ENCODE peak calls at places on chromosome 11, in eight cellular contexts. One of them, this sample, is unnamed.

GRCh38 chr11:73141309-73142127 is 600 bp downstream of the FCHSD2 start:
- DNase-seq in H1: no peak
- DNase-seq in CD4-positive, alpha-beta T cell: peak
- DNase-seq in PC-3: peak
- DNase-seq in substantia nigra: no peak
- DNase-seq in cardiac muscle cell: peak
- DNase-seq in IMR-90: peak
- DNase-seq in CD4-positive, CD25-positive, alpha-beta regulatory T cell: peak
- DNase-seq in this sample: peak

GRCh38 chr11:114291381-114291780 is 4.8 kb upstream of the NNMT start:
- DNase-seq in H1: no peak
- DNase-seq in CD4-positive, alpha-beta T cell: no peak
- DNase-seq in PC-3: no peak
- DNase-seq in substantia nigra: no peak
- DNase-seq in cardiac muscle cell: peak
- DNase-seq in IMR-90: peak
- DNase-seq in CD4-positive, CD25-positive, alpha-beta regulatory T cell: no peak
- DNase-seq in this sample: no peak

GRCh38 chr11:62427630-62428233 is 8.9 kb downstream of the SCGB1A1 start:
- DNase-seq in H1: no peak
- DNase-seq in CD4-positive, alpha-beta T cell: no peak
- DNase-seq in PC-3: peak
- DNase-seq in substantia nigra: no peak
- DNase-seq in cardiac muscle cell: peak
- DNase-seq in IMR-90: peak
- DNase-seq in CD4-positive, CD25-positive, alpha-beta regulatory T cell: no peak
- DNase-seq in this sample: no peak

GRCh38 chr11:33062137-33062536 is 22.8 kb downstream of the TCP11L1 start:
- DNase-seq in H1: no peak
- DNase-seq in CD4-positive, alpha-beta T cell: no peak
- DNase-seq in PC-3: no peak
- DNase-seq in substantia nigra: no peak
- DNase-seq in cardiac muscle cell: peak
- DNase-seq in IMR-90: no peak
- DNase-seq in CD4-positive, CD25-positive, alpha-beta regulatory T cell: no peak
- DNase-seq in this sample: no peak

GRCh38 chr11:102497061-102497460 is 33.5 kb downstream of the MMP7 start:
- DNase-seq in H1: no peak
- DNase-seq in CD4-positive, alpha-beta T cell: no peak
- DNase-seq in PC-3: peak
- DNase-seq in substantia nigra: no peak
- DNase-seq in cardiac muscle cell: peak
- DNase-seq in IMR-90: peak
- DNase-seq in CD4-positive, CD25-positive, alpha-beta regulatory T cell: no peak
- DNase-seq in this sample: no peak

GRCh38 chr11:133714471-133715375 is 130.6 kb downstream of the SPATA19 start:
- DNase-seq in H1: no peak
- DNase-seq in CD4-positive, alpha-beta T cell: no peak
- DNase-seq in PC-3: no peak
- DNase-seq in substantia nigra: no peak
- DNase-seq in cardiac muscle cell: no peak
- DNase-seq in IMR-90: no peak
- DNase-seq in CD4-positive, CD25-positive, alpha-beta regulatory T cell: no peak
- DNase-seq in this sample: no peak

GRCh38 chr11:17512101-17512500 is 32.1 kb downstream of the USH1C start:
- DNase-seq in H1: no peak
- DNase-seq in CD4-positive, alpha-beta T cell: no peak
- DNase-seq in PC-3: no peak
- DNase-seq in substantia nigra: no peak
- DNase-seq in cardiac muscle cell: no peak
- DNase-seq in IMR-90: no peak
- DNase-seq in CD4-positive, CD25-positive, alpha-beta regulatory T cell: no peak
- DNase-seq in this sample: no peak

GRCh38 chr11:113986351-113987140 is 11.6 kb downstream of the HTR3A start:
- DNase-seq in H1: no peak
- DNase-seq in CD4-positive, alpha-beta T cell: no peak
- DNase-seq in PC-3: no peak
- DNase-seq in substantia nigra: no peak
- DNase-seq in cardiac muscle cell: no peak
- DNase-seq in IMR-90: no peak
- DNase-seq in CD4-positive, CD25-positive, alpha-beta regulatory T cell: no peak
- DNase-seq in this sample: no peak

GRCh38 chr11:76096552-76096951 is 109.8 kb downstream of the WNT11 start:
- DNase-seq in H1: no peak
- DNase-seq in CD4-positive, alpha-beta T cell: no peak
- DNase-seq in PC-3: peak
- DNase-seq in substantia nigra: no peak
- DNase-seq in cardiac muscle cell: no peak
- DNase-seq in IMR-90: no peak
- DNase-seq in CD4-positive, CD25-positive, alpha-beta regulatory T cell: no peak
- DNase-seq in this sample: no peak

GRCh38 chr11:132064987-132065620 is 694.7 kb downstream of the NTM start:
- DNase-seq in H1: no peak
- DNase-seq in CD4-positive, alpha-beta T cell: no peak
- DNase-seq in PC-3: peak
- DNase-seq in substantia nigra: no peak
- DNase-seq in cardiac muscle cell: peak
- DNase-seq in IMR-90: peak
- DNase-seq in CD4-positive, CD25-positive, alpha-beta regulatory T cell: no peak
- DNase-seq in this sample: no peak

GRCh38 chr11:76770642-76771445 is 12.3 kb upstream of the TSKU start:
- DNase-seq in H1: no peak
- DNase-seq in CD4-positive, alpha-beta T cell: no peak
- DNase-seq in PC-3: peak
- DNase-seq in substantia nigra: no peak
- DNase-seq in cardiac muscle cell: peak
- DNase-seq in IMR-90: peak
- DNase-seq in CD4-positive, CD25-positive, alpha-beta regulatory T cell: no peak
- DNase-seq in this sample: no peak

GRCh38 chr11:17343907-17344306 is 7.7 kb upstream of the NCR3LG1 start:
- DNase-seq in H1: no peak
- DNase-seq in CD4-positive, alpha-beta T cell: no peak
- DNase-seq in PC-3: peak
- DNase-seq in substantia nigra: no peak
- DNase-seq in cardiac muscle cell: peak
- DNase-seq in IMR-90: peak
- DNase-seq in CD4-positive, CD25-positive, alpha-beta regulatory T cell: no peak
- DNase-seq in this sample: no peak

GRCh38 chr11:100151944-100152343 is 535.1 kb upstream of the ARHGAP42 start:
- DNase-seq in H1: no peak
- DNase-seq in CD4-positive, alpha-beta T cell: no peak
- DNase-seq in PC-3: peak
- DNase-seq in substantia nigra: no peak
- DNase-seq in cardiac muscle cell: no peak
- DNase-seq in IMR-90: no peak
- DNase-seq in CD4-positive, CD25-positive, alpha-beta regulatory T cell: no peak
- DNase-seq in this sample: no peak

GRCh38 chr11:92894197-92894596 is 75.3 kb upstream of the MTNR1B start:
- DNase-seq in H1: no peak
- DNase-seq in CD4-positive, alpha-beta T cell: no peak
- DNase-seq in PC-3: no peak
- DNase-seq in substantia nigra: no peak
- DNase-seq in cardiac muscle cell: no peak
- DNase-seq in IMR-90: no peak
- DNase-seq in CD4-positive, CD25-positive, alpha-beta regulatory T cell: no peak
- DNase-seq in this sample: no peak

GRCh38 chr11:84906995-84907394 is 720.1 kb downstream of the DLG2 start:
- DNase-seq in H1: no peak
- DNase-seq in CD4-positive, alpha-beta T cell: no peak
- DNase-seq in PC-3: peak
- DNase-seq in substantia nigra: no peak
- DNase-seq in cardiac muscle cell: no peak
- DNase-seq in IMR-90: peak
- DNase-seq in CD4-positive, CD25-positive, alpha-beta regulatory T cell: no peak
- DNase-seq in this sample: no peak

GRCh38 chr11:93603671-93604070 is 57.8 kb upstream of the CEP295 start:
- DNase-seq in H1: no peak
- DNase-seq in CD4-positive, alpha-beta T cell: no peak
- DNase-seq in PC-3: no peak
- DNase-seq in substantia nigra: no peak
- DNase-seq in cardiac muscle cell: no peak
- DNase-seq in IMR-90: no peak
- DNase-seq in CD4-positive, CD25-positive, alpha-beta regulatory T cell: no peak
- DNase-seq in this sample: no peak

GRCh38 chr11:114813216-114813615 is 134.9 kb downstream of the NXPE2 start:
- DNase-seq in H1: no peak
- DNase-seq in CD4-positive, alpha-beta T cell: no peak
- DNase-seq in PC-3: no peak
- DNase-seq in substantia nigra: no peak
- DNase-seq in cardiac muscle cell: no peak
- DNase-seq in IMR-90: no peak
- DNase-seq in CD4-positive, CD25-positive, alpha-beta regulatory T cell: no peak
- DNase-seq in this sample: no peak

GRCh38 chr11:12725863-12726666 is 51.8 kb downstream of the TEAD1 start:
- DNase-seq in H1: no peak
- DNase-seq in CD4-positive, alpha-beta T cell: no peak
- DNase-seq in PC-3: peak
- DNase-seq in substantia nigra: no peak
- DNase-seq in cardiac muscle cell: peak
- DNase-seq in IMR-90: peak
- DNase-seq in CD4-positive, CD25-positive, alpha-beta regulatory T cell: no peak
- DNase-seq in this sample: no peak

GRCh38 chr11:47577460-47578041 is 1.2 kb downstream of the KBTBD4 start:
- DNase-seq in H1: no peak
- DNase-seq in CD4-positive, alpha-beta T cell: no peak
- DNase-seq in PC-3: no peak
- DNase-seq in substantia nigra: no peak
- DNase-seq in cardiac muscle cell: no peak
- DNase-seq in IMR-90: no peak
- DNase-seq in CD4-positive, CD25-positive, alpha-beta regulatory T cell: no peak
- DNase-seq in this sample: no peak

GRCh38 chr11:17188675-17189074 is 19.1 kb downstream of the PIK3C2A start:
- DNase-seq in H1: no peak
- DNase-seq in CD4-positive, alpha-beta T cell: no peak
- DNase-seq in PC-3: no peak
- DNase-seq in substantia nigra: no peak
- DNase-seq in cardiac muscle cell: no peak
- DNase-seq in IMR-90: no peak
- DNase-seq in CD4-positive, CD25-positive, alpha-beta regulatory T cell: no peak
- DNase-seq in this sample: no peak

GRCh38 chr11:32312865-32313403 is 122.4 kb downstream of the WT1 start:
- DNase-seq in H1: no peak
- DNase-seq in CD4-positive, alpha-beta T cell: no peak
- DNase-seq in PC-3: peak
- DNase-seq in substantia nigra: no peak
- DNase-seq in cardiac muscle cell: peak
- DNase-seq in IMR-90: peak
- DNase-seq in CD4-positive, CD25-positive, alpha-beta regulatory T cell: no peak
- DNase-seq in this sample: no peak

GRCh38 chr11:110196241-110196754 is 100.1 kb downstream of the RDX start:
- DNase-seq in H1: no peak
- DNase-seq in CD4-positive, alpha-beta T cell: no peak
- DNase-seq in PC-3: peak
- DNase-seq in substantia nigra: no peak
- DNase-seq in cardiac muscle cell: peak
- DNase-seq in IMR-90: peak
- DNase-seq in CD4-positive, CD25-positive, alpha-beta regulatory T cell: no peak
- DNase-seq in this sample: no peak

GRCh38 chr11:69578167-69578566 is 62.8 kb upstream of the CCND1 start:
- DNase-seq in H1: no peak
- DNase-seq in CD4-positive, alpha-beta T cell: no peak
- DNase-seq in PC-3: no peak
- DNase-seq in substantia nigra: no peak
- DNase-seq in cardiac muscle cell: no peak
- DNase-seq in IMR-90: no peak
- DNase-seq in CD4-positive, CD25-positive, alpha-beta regulatory T cell: no peak
- DNase-seq in this sample: no peak
- H3K27ac ChIP-seq in H1: no peak
- H3K27ac ChIP-seq in CD4-positive, alpha-beta T cell: no peak
- H3K27ac ChIP-seq in PC-3: no peak
- H3K27ac ChIP-seq in substantia nigra: no peak
- H3K27ac ChIP-seq in cardiac muscle cell: no peak
- H3K27ac ChIP-seq in IMR-90: no peak
- H3K27ac ChIP-seq in CD4-positive, CD25-positive, alpha-beta regulatory T cell: no peak
- H3K27ac ChIP-seq in this sample: no peak

GRCh38 chr11:120525285-120526085 is 13.9 kb downstream of the GRIK4 start:
- DNase-seq in H1: no peak
- DNase-seq in CD4-positive, alpha-beta T cell: no peak
- DNase-seq in PC-3: no peak
- DNase-seq in substantia nigra: no peak
- DNase-seq in cardiac muscle cell: no peak
- DNase-seq in IMR-90: no peak
- DNase-seq in CD4-positive, CD25-positive, alpha-beta regulatory T cell: no peak
- DNase-seq in this sample: no peak
- H3K27ac ChIP-seq in H1: no peak
- H3K27ac ChIP-seq in CD4-positive, alpha-beta T cell: no peak
- H3K27ac ChIP-seq in PC-3: no peak
- H3K27ac ChIP-seq in substantia nigra: no peak
- H3K27ac ChIP-seq in cardiac muscle cell: no peak
- H3K27ac ChIP-seq in IMR-90: no peak
- H3K27ac ChIP-seq in CD4-positive, CD25-positive, alpha-beta regulatory T cell: no peak
- H3K27ac ChIP-seq in this sample: no peak

GRCh38 chr11:57294225-57295131 is 30.3 kb downstream of the TNKS1BP1 start:
- DNase-seq in H1: no peak
- DNase-seq in CD4-positive, alpha-beta T cell: no peak
- DNase-seq in PC-3: peak
- DNase-seq in substantia nigra: no peak
- DNase-seq in cardiac muscle cell: peak
- DNase-seq in IMR-90: peak
- DNase-seq in CD4-positive, CD25-positive, alpha-beta regulatory T cell: no peak
- DNase-seq in this sample: no peak
- H3K27ac ChIP-seq in H1: no peak
- H3K27ac ChIP-seq in CD4-positive, alpha-beta T cell: no peak
- H3K27ac ChIP-seq in PC-3: no peak
- H3K27ac ChIP-seq in substantia nigra: no peak
- H3K27ac ChIP-seq in cardiac muscle cell: no peak
- H3K27ac ChIP-seq in IMR-90: no peak
- H3K27ac ChIP-seq in CD4-positive, CD25-positive, alpha-beta regulatory T cell: no peak
- H3K27ac ChIP-seq in this sample: no peak

GRCh38 chr11:58575377-58576020 is at the start of gene LPXN:
- DNase-seq in H1: no peak
- DNase-seq in CD4-positive, alpha-beta T cell: peak
- DNase-seq in PC-3: peak
- DNase-seq in substantia nigra: peak
- DNase-seq in cardiac muscle cell: peak
- DNase-seq in IMR-90: peak
- DNase-seq in CD4-positive, CD25-positive, alpha-beta regulatory T cell: peak
- DNase-seq in this sample: no peak
- H3K27ac ChIP-seq in H1: no peak
- H3K27ac ChIP-seq in CD4-positive, alpha-beta T cell: peak
- H3K27ac ChIP-seq in PC-3: peak
- H3K27ac ChIP-seq in substantia nigra: peak
- H3K27ac ChIP-seq in cardiac muscle cell: no peak
- H3K27ac ChIP-seq in IMR-90: peak
- H3K27ac ChIP-seq in CD4-positive, CD25-positive, alpha-beta regulatory T cell: peak
- H3K27ac ChIP-seq in this sample: peak

GRCh38 chr11:61327669-61328071 is 5.2 kb downstream of the DDB1 start:
- DNase-seq in H1: no peak
- DNase-seq in CD4-positive, alpha-beta T cell: no peak
- DNase-seq in PC-3: no peak
- DNase-seq in substantia nigra: no peak
- DNase-seq in cardiac muscle cell: no peak
- DNase-seq in IMR-90: peak
- DNase-seq in CD4-positive, CD25-positive, alpha-beta regulatory T cell: no peak
- DNase-seq in this sample: no peak
- H3K27ac ChIP-seq in H1: no peak
- H3K27ac ChIP-seq in CD4-positive, alpha-beta T cell: no peak
- H3K27ac ChIP-seq in PC-3: no peak
- H3K27ac ChIP-seq in substantia nigra: no peak
- H3K27ac ChIP-seq in cardiac muscle cell: no peak
- H3K27ac ChIP-seq in IMR-90: no peak
- H3K27ac ChIP-seq in CD4-positive, CD25-positive, alpha-beta regulatory T cell: no peak
- H3K27ac ChIP-seq in this sample: no peak